ENCODE peak calls at places on chromosome 4, in six cellular contexts. One of them, this sample, is unnamed.

GRCh38 chr4:42397256-42397634 is at the start of gene SHISA3:
- DNase-seq in right lobe of liver: no peak
- DNase-seq in GM23248: peak; percentile 38
- DNase-seq in heart right ventricle: peak; percentile 14
- DNase-seq in neuronal stem cell: no peak
- DNase-seq in Caco-2: peak; percentile 16
- DNase-seq in this sample: no peak

GRCh38 chr4:155208258-155209054 is at the start of gene NPY2R:
- DNase-seq in Caco-2: no peak
- DNase-seq in right lobe of liver: no peak
- DNase-seq in neuronal stem cell: peak; percentile 65
- DNase-seq in GM23248: no peak
- DNase-seq in heart right ventricle: no peak
- DNase-seq in this sample: no peak

GRCh38 chr4:96983830-96984229 is 1143.9 kb downstream of the PDHA2 start:
- DNase-seq in neuronal stem cell: no peak
- DNase-seq in right lobe of liver: no peak
- DNase-seq in heart right ventricle: no peak
- DNase-seq in GM23248: no peak
- DNase-seq in Caco-2: no peak
- DNase-seq in this sample: no peak

GRCh38 chr4:148030486-148030885 is 298.6 kb downstream of the ARHGAP10 start:
- DNase-seq in right lobe of liver: no peak
- DNase-seq in heart right ventricle: no peak
- DNase-seq in neuronal stem cell: no peak
- DNase-seq in Caco-2: no peak
- DNase-seq in GM23248: peak; percentile 74
- DNase-seq in this sample: no peak

GRCh38 chr4:174873931-174874330 is 44.2 kb upstream of the ADAM29 start:
- DNase-seq in Caco-2: peak; percentile 13
- DNase-seq in neuronal stem cell: peak; percentile 3
- DNase-seq in right lobe of liver: no peak
- DNase-seq in heart right ventricle: no peak
- DNase-seq in GM23248: peak; percentile 18
- DNase-seq in this sample: no peak

GRCh38 chr4:120557372-120557771 is 365.2 kb downstream of the PRDM5 start:
- DNase-seq in heart right ventricle: no peak
- DNase-seq in Caco-2: no peak
- DNase-seq in right lobe of liver: no peak
- DNase-seq in GM23248: peak; percentile 52
- DNase-seq in neuronal stem cell: no peak
- DNase-seq in this sample: no peak

GRCh38 chr4:123547167-123547817 is 150.7 kb downstream of the SPRY1 start:
- DNase-seq in Caco-2: peak; percentile 85
- DNase-seq in GM23248: no peak
- DNase-seq in neuronal stem cell: no peak
- DNase-seq in heart right ventricle: no peak
- DNase-seq in right lobe of liver: no peak
- DNase-seq in this sample: peak; percentile 93

GRCh38 chr4:8559011-8559410 is 21.2 kb upstream of the GPR78 start:
- DNase-seq in Caco-2: no peak
- DNase-seq in GM23248: no peak
- DNase-seq in neuronal stem cell: no peak
- DNase-seq in heart right ventricle: no peak
- DNase-seq in right lobe of liver: no peak
- DNase-seq in this sample: no peak

GRCh38 chr4:174402470-174403176 is 118.9 kb downstream of the CEP44 start:
- DNase-seq in right lobe of liver: no peak
- DNase-seq in GM23248: peak; percentile 25
- DNase-seq in neuronal stem cell: no peak
- DNase-seq in heart right ventricle: no peak
- DNase-seq in Caco-2: peak; percentile 11
- DNase-seq in this sample: peak; percentile 24

GRCh38 chr4:127141857-127142256 is 490.9 kb upstream of the INTU start:
- DNase-seq in right lobe of liver: no peak
- DNase-seq in heart right ventricle: no peak
- DNase-seq in neuronal stem cell: no peak
- DNase-seq in Caco-2: no peak
- DNase-seq in GM23248: peak; percentile 88
- DNase-seq in this sample: no peak

GRCh38 chr4:19844436-19844835 is 407.3 kb upstream of the SLIT2 start:
- DNase-seq in neuronal stem cell: no peak
- DNase-seq in right lobe of liver: no peak
- DNase-seq in GM23248: no peak
- DNase-seq in heart right ventricle: peak; percentile 8
- DNase-seq in Caco-2: no peak
- DNase-seq in this sample: no peak

GRCh38 chr4:677431-678293 is 3.3 kb downstream of the MYL5 start:
- DNase-seq in right lobe of liver: no peak
- DNase-seq in GM23248: peak; percentile 69
- DNase-seq in Caco-2: no peak
- DNase-seq in neuronal stem cell: no peak
- DNase-seq in heart right ventricle: no peak
- DNase-seq in this sample: no peak

GRCh38 chr4:676871-677235 is 2.5 kb downstream of the MYL5 start:
- DNase-seq in heart right ventricle: no peak
- DNase-seq in neuronal stem cell: no peak
- DNase-seq in Caco-2: no peak
- DNase-seq in right lobe of liver: no peak
- DNase-seq in GM23248: no peak
- DNase-seq in this sample: no peak

GRCh38 chr4:678765-679481 is 4.6 kb downstream of the MYL5 start:
- DNase-seq in right lobe of liver: no peak
- DNase-seq in heart right ventricle: no peak
- DNase-seq in neuronal stem cell: no peak
- DNase-seq in Caco-2: no peak
- DNase-seq in GM23248: no peak
- DNase-seq in this sample: no peak

GRCh38 chr4:679571-680083 is 5.3 kb downstream of the MYL5 start:
- DNase-seq in heart right ventricle: no peak
- DNase-seq in right lobe of liver: no peak
- DNase-seq in Caco-2: no peak
- DNase-seq in GM23248: no peak
- DNase-seq in neuronal stem cell: no peak
- DNase-seq in this sample: no peak

DNA sequence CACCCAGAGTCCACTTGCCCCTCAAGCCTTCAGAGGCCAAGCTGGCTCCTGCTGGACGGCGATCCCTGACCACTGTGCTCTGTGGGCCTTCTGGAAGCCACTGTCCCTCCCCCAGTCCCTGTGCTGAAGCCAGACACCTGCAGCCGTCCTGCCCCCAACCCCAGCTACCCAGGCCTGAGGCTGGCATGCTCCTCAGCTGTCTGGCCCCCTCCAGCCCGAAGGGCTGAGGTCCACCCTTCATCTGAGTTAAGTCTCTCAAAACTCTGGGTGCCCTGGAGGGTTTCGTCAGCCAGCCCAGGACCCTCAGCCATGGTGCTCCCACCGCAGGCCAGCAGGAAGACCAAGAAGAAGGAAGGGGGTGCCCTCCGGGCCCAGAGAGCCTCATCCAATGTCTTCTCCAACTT is 4.0 kb downstream of the MYL5 start:
- DNase-seq in neuronal stem cell: no peak
- DNase-seq in right lobe of liver: no peak
- DNase-seq in heart right ventricle: no peak
- DNase-seq in GM23248: no peak
- DNase-seq in Caco-2: no peak
- DNase-seq in this sample: peak; percentile 12
- H3K4me1 ChIP-seq in neuronal stem cell: peaks cover 13% of the 10 kb centered on the region
- H3K4me1 ChIP-seq in right lobe of liver: peaks cover 8% of the 10 kb centered on the region
- H3K4me1 ChIP-seq in heart right ventricle: peaks cover 27% of the 10 kb centered on the region
- H3K4me1 ChIP-seq in GM23248: peaks cover 1% of the 10 kb centered on the region
- H3K4me1 ChIP-seq in Caco-2: peaks cover 10% of the 10 kb centered on the region
- H3K4me1 ChIP-seq in this sample: peaks cover 7% of the 10 kb centered on the region

GRCh38 chr4:37599092-37599800 is 86.9 kb downstream of the RELL1 start:
- DNase-seq in GM23248: no peak
- DNase-seq in neuronal stem cell: no peak
- DNase-seq in right lobe of liver: no peak
- DNase-seq in heart right ventricle: no peak
- DNase-seq in Caco-2: peak; percentile 54
- DNase-seq in this sample: no peak
- H3K4me1 ChIP-seq in GM23248: peaks cover under 1% of the 10 kb centered on the region
- H3K4me1 ChIP-seq in neuronal stem cell: peaks cover 4% of the 10 kb centered on the region
- H3K4me1 ChIP-seq in right lobe of liver: peaks cover 9% of the 10 kb centered on the region
- H3K4me1 ChIP-seq in heart right ventricle: peaks cover 3% of the 10 kb centered on the region
- H3K4me1 ChIP-seq in Caco-2: peaks cover 80% of the 10 kb centered on the region
- H3K4me1 ChIP-seq in this sample: peaks cover 2% of the 10 kb centered on the region

GRCh38 chr4:83217721-83218522 is 66.7 kb downstream of the COQ2 start:
- DNase-seq in Caco-2: no peak
- DNase-seq in heart right ventricle: no peak
- DNase-seq in neuronal stem cell: no peak
- DNase-seq in GM23248: no peak
- DNase-seq in right lobe of liver: no peak
- DNase-seq in this sample: no peak

GRCh38 chr4:83212041-83212851 is 72.4 kb downstream of the COQ2 start:
- DNase-seq in heart right ventricle: no peak
- DNase-seq in GM23248: no peak
- DNase-seq in neuronal stem cell: no peak
- DNase-seq in Caco-2: no peak
- DNase-seq in right lobe of liver: no peak
- DNase-seq in this sample: peak; percentile 44

GRCh38 chr4:83213640-83214039 is 71.0 kb downstream of the COQ2 start:
- DNase-seq in right lobe of liver: no peak
- DNase-seq in Caco-2: no peak
- DNase-seq in neuronal stem cell: no peak
- DNase-seq in GM23248: no peak
- DNase-seq in heart right ventricle: no peak
- DNase-seq in this sample: no peak

GRCh38 chr4:83216856-83217683 is 67.5 kb downstream of the COQ2 start:
- DNase-seq in right lobe of liver: no peak
- DNase-seq in heart right ventricle: no peak
- DNase-seq in Caco-2: no peak
- DNase-seq in GM23248: no peak
- DNase-seq in neuronal stem cell: no peak
- DNase-seq in this sample: no peak

GRCh38 chr4:83214079-83214478 is 70.5 kb downstream of the COQ2 start:
- DNase-seq in neuronal stem cell: no peak
- DNase-seq in heart right ventricle: no peak
- DNase-seq in right lobe of liver: no peak
- DNase-seq in Caco-2: no peak
- DNase-seq in GM23248: no peak
- DNase-seq in this sample: no peak
- H3K4me1 ChIP-seq in neuronal stem cell: no peaks in the 10 kb centered on the region
- H3K4me1 ChIP-seq in heart right ventricle: no peaks in the 10 kb centered on the region
- H3K4me1 ChIP-seq in right lobe of liver: no peaks in the 10 kb centered on the region
- H3K4me1 ChIP-seq in Caco-2: peaks cover under 1% of the 10 kb centered on the region
- H3K4me1 ChIP-seq in GM23248: peaks cover 4% of the 10 kb centered on the region
- H3K4me1 ChIP-seq in this sample: peaks cover 33% of the 10 kb centered on the region

DNA sequence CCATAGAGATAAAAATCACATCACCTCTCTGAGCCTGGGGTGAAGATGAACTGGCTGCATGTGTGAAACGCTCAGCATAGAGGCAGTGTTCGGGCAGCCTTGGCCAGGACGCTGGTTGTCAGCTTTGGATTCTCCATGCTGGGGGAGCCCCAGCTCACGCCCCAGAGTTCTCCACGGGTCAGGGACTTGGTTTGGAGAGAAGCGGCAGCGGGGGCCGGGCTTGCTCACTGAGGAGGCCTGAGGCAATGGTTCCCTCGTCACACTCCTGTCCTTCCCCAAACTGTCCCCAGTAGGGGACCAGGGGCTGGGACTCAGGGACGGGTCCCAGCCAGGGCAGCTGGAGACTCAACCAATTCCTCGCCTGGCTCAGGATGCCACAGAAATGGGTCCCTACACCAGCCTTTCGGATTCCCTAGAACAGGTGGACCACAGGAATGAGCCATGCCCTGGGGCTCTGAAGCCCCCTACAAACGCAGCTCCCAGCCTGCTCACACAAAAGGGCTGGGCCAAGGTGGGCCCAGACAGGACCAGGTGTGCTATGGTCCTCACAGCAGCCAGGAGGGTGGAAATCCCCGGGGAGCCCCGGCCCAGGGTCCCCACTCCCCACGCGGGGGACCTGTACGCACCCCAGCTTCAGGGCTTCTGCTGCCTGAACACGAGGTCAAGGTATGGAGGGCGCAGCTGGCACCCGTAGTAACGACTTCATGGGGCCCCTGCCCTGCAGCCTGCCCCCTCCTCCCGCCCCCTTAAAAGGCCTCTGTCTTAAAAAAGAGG is 1.4 kb downstream of the MXD4 start:
- DNase-seq in Caco-2: no peak
- DNase-seq in GM23248: peak; percentile 53
- DNase-seq in neuronal stem cell: no peak
- DNase-seq in heart right ventricle: peak; percentile 15
- DNase-seq in right lobe of liver: peak; percentile 46
- DNase-seq in this sample: no peak
- H3K4me1 ChIP-seq in Caco-2: peaks cover 5% of the 10 kb centered on the region
- H3K4me1 ChIP-seq in GM23248: peaks cover 8% of the 10 kb centered on the region
- H3K4me1 ChIP-seq in neuronal stem cell: peaks cover 21% of the 10 kb centered on the region
- H3K4me1 ChIP-seq in heart right ventricle: peaks cover 59% of the 10 kb centered on the region
- H3K4me1 ChIP-seq in right lobe of liver: peaks cover 6% of the 10 kb centered on the region
- H3K4me1 ChIP-seq in this sample: peaks cover 9% of the 10 kb centered on the region

DNA sequence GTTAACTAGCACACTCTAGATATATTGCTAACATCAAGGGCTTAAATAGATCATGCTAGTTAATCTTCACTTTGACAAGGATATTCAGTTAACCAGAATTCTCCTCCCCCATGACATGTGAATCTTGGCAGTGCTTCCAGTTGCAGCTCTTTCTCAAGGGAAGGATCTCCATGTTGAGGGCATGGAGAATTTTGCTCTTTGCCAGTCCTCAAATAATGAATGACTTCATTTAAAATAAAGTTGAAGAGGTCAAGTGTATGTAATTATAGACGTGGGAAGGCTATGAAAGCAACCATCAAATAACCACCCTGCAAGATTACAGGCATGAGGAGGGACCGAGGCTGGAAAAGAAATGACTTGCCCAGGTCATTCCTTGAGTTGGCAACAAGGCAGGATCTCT is 87.3 kb upstream of the CPEB2 start:
- DNase-seq in right lobe of liver: no peak
- DNase-seq in Caco-2: no peak
- DNase-seq in neuronal stem cell: no peak
- DNase-seq in GM23248: no peak
- DNase-seq in heart right ventricle: no peak
- DNase-seq in this sample: no peak
- H3K4me1 ChIP-seq in right lobe of liver: no peaks in the 10 kb centered on the region
- H3K4me1 ChIP-seq in Caco-2: no peaks in the 10 kb centered on the region
- H3K4me1 ChIP-seq in neuronal stem cell: peaks cover 3% of the 10 kb centered on the region
- H3K4me1 ChIP-seq in GM23248: peaks cover 9% of the 10 kb centered on the region
- H3K4me1 ChIP-seq in heart right ventricle: peaks cover 10% of the 10 kb centered on the region
- H3K4me1 ChIP-seq in this sample: peaks cover 25% of the 10 kb centered on the region

This sample was measured in PC-9.